ENCODE peak calls at places on chromosomes 16 and 17, in six cellular contexts. One of them, this sample, is unnamed.

GRCh38 chr17:83100220-83100852 is 20.9 kb downstream of the METRNL start:
- DNase-seq in upper lobe of left lung: peak; percentile 85
- DNase-seq in lower leg skin: no peak
- DNase-seq in stomach: peak; percentile 55
- DNase-seq in body of pancreas: no peak
- DNase-seq in A549: no peak
- DNase-seq in this sample: no peak

GRCh38 chr16:65889533-65889966 is 476.9 kb upstream of the CDH5 start:
- DNase-seq in upper lobe of left lung: no peak
- DNase-seq in lower leg skin: no peak
- DNase-seq in stomach: no peak
- DNase-seq in body of pancreas: peak; percentile 2
- DNase-seq in A549: no peak
- DNase-seq in this sample: no peak

GRCh38 chr16:66618588-66618987 is 14.1 kb downstream of the CMTM3 start:
- DNase-seq in upper lobe of left lung: no peak
- DNase-seq in lower leg skin: no peak
- DNase-seq in stomach: no peak
- DNase-seq in body of pancreas: peak; percentile 30
- DNase-seq in A549: peak; percentile 26
- DNase-seq in this sample: no peak

GRCh38 chr17:47704781-47705180 is 10.8 kb downstream of the TBKBP1 start:
- DNase-seq in upper lobe of left lung: no peak
- DNase-seq in lower leg skin: no peak
- DNase-seq in stomach: no peak
- DNase-seq in body of pancreas: no peak
- DNase-seq in A549: no peak
- DNase-seq in this sample: no peak

GRCh38 chr16:5438591-5438990 is 341.0 kb upstream of the EEF2KMT start:
- DNase-seq in upper lobe of left lung: no peak
- DNase-seq in lower leg skin: no peak
- DNase-seq in stomach: no peak
- DNase-seq in body of pancreas: no peak
- DNase-seq in A549: no peak
- DNase-seq in this sample: no peak

GRCh38 chr16:31480851-31481250 is 2.1 kb upstream of the SLC5A2 start:
- DNase-seq in upper lobe of left lung: no peak
- DNase-seq in lower leg skin: no peak
- DNase-seq in stomach: no peak
- DNase-seq in body of pancreas: no peak
- DNase-seq in A549: no peak
- DNase-seq in this sample: no peak

GRCh38 chr16:74667215-74667765 is 613 bp upstream of the RFWD3 start:
- DNase-seq in upper lobe of left lung: peak; percentile 88
- DNase-seq in lower leg skin: no peak
- DNase-seq in stomach: peak; percentile 34
- DNase-seq in body of pancreas: no peak
- DNase-seq in A549: peak; percentile 14
- DNase-seq in this sample: no peak

GRCh38 chr16:4805231-4805630 is 2.8 kb upstream of the ROGDI start:
- DNase-seq in upper lobe of left lung: no peak
- DNase-seq in lower leg skin: no peak
- DNase-seq in stomach: no peak
- DNase-seq in body of pancreas: no peak
- DNase-seq in A549: no peak
- DNase-seq in this sample: no peak

GRCh38 chr16:11585460-11586374 is 1.0 kb downstream of the LITAF start:
- DNase-seq in upper lobe of left lung: peak; percentile 87
- DNase-seq in lower leg skin: no peak
- DNase-seq in stomach: peak; percentile 42
- DNase-seq in body of pancreas: peak; percentile 46
- DNase-seq in A549: peak; percentile 42
- DNase-seq in this sample: no peak

GRCh38 chr16:2846511-2847310 is 11.3 kb downstream of the PRSS22 start:
- DNase-seq in upper lobe of left lung: no peak
- DNase-seq in lower leg skin: no peak
- DNase-seq in stomach: no peak
- DNase-seq in body of pancreas: no peak
- DNase-seq in A549: peak; percentile 81
- DNase-seq in this sample: no peak

GRCh38 chr17:57011482-57012015 is 33.6 kb downstream of the SCPEP1 start:
- DNase-seq in upper lobe of left lung: no peak
- DNase-seq in lower leg skin: no peak
- DNase-seq in stomach: no peak
- DNase-seq in body of pancreas: no peak
- DNase-seq in A549: no peak
- DNase-seq in this sample: no peak

GRCh38 chr17:63475491-63476412 is 1.1 kb upstream of the ACE start:
- DNase-seq in upper lobe of left lung: peak; percentile 76
- DNase-seq in lower leg skin: no peak
- DNase-seq in stomach: no peak
- DNase-seq in body of pancreas: no peak
- DNase-seq in A549: no peak
- DNase-seq in this sample: no peak

GRCh38 chr17:6286239-6286638 is 148.7 kb downstream of the AIPL1 start:
- DNase-seq in upper lobe of left lung: no peak
- DNase-seq in lower leg skin: no peak
- DNase-seq in stomach: no peak
- DNase-seq in body of pancreas: no peak
- DNase-seq in A549: peak; percentile 17
- DNase-seq in this sample: no peak

GRCh38 chr17:40810505-40810904 is 10.7 kb upstream of the KRT28 start:
- DNase-seq in upper lobe of left lung: no peak
- DNase-seq in lower leg skin: no peak
- DNase-seq in stomach: no peak
- DNase-seq in body of pancreas: no peak
- DNase-seq in A549: peak; percentile 66
- DNase-seq in this sample: no peak

GRCh38 chr17:66970140-66970539 is 5.6 kb downstream of the CACNG4 start:
- DNase-seq in upper lobe of left lung: no peak
- DNase-seq in lower leg skin: no peak
- DNase-seq in stomach: no peak
- DNase-seq in body of pancreas: no peak
- DNase-seq in A549: no peak
- DNase-seq in this sample: no peak

GRCh38 chr17:71202449-71202848 is 918.4 kb upstream of the SOX9 start:
- DNase-seq in upper lobe of left lung: no peak
- DNase-seq in lower leg skin: no peak
- DNase-seq in stomach: no peak
- DNase-seq in body of pancreas: no peak
- DNase-seq in A549: no peak
- DNase-seq in this sample: no peak

GRCh38 chr16:27475561-27475960 is 73.6 kb downstream of the IL21R start:
- DNase-seq in upper lobe of left lung: no peak
- DNase-seq in lower leg skin: no peak
- DNase-seq in stomach: no peak
- DNase-seq in body of pancreas: no peak
- DNase-seq in A549: no peak
- DNase-seq in this sample: no peak

GRCh38 chr16:86522639-86523038 is 12.3 kb downstream of the FOXF1 start:
- DNase-seq in upper lobe of left lung: no peak
- DNase-seq in lower leg skin: no peak
- DNase-seq in stomach: no peak
- DNase-seq in body of pancreas: no peak
- DNase-seq in A549: no peak
- DNase-seq in this sample: no peak

GRCh38 chr16:49986351-49987124 is 38.5 kb upstream of the CNEP1R1 start:
- DNase-seq in upper lobe of left lung: no peak
- DNase-seq in lower leg skin: no peak
- DNase-seq in stomach: peak; percentile 27
- DNase-seq in body of pancreas: no peak
- DNase-seq in A549: no peak
- DNase-seq in this sample: no peak

GRCh38 chr17:71251276-71251675 is 869.5 kb upstream of the SOX9 start:
- DNase-seq in upper lobe of left lung: no peak
- DNase-seq in lower leg skin: no peak
- DNase-seq in stomach: no peak
- DNase-seq in body of pancreas: no peak
- DNase-seq in A549: no peak
- DNase-seq in this sample: no peak

GRCh38 chr17:82077617-82078358 is 12.2 kb upstream of the DUS1L start:
- DNase-seq in upper lobe of left lung: peak; percentile 75
- DNase-seq in lower leg skin: no peak
- DNase-seq in stomach: no peak
- DNase-seq in body of pancreas: no peak
- DNase-seq in A549: no peak
- DNase-seq in this sample: no peak

DNA sequence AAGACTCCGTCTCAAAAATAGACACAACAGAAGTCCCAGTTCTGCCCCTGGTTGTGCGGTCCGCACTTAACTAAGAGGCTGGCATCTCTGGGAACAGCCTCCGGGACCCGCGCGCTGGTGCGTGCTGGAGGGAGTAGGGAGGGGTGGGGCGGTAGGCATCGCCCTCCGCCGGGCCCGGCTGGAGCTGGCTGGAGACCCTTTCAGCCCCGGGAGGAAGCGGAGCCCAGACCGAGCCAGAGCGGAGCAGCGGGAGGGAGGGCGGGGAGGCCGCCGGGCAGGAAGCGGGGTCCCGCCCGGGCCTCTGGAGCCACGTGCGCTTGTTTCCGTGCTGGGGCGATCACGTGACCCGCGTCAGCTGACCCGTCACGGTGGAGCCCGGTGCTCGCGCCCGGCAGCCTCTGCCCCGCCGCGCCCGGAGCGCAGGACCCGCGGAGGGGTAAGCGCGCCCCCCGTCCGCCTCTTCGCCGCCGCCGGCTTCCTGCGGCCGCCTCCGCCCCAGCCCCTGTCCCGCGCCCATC is at the start of gene WDR81:
- DNase-seq in upper lobe of left lung: peak; percentile 97
- DNase-seq in lower leg skin: peak; percentile 91
- DNase-seq in stomach: peak; percentile 93
- DNase-seq in body of pancreas: peak; percentile 92
- DNase-seq in A549: peak; percentile 90
- DNase-seq in this sample: peak; percentile 98
- TF ChIP-seq POLR2A in upper lobe of left lung: peak; percentile 80
- TF ChIP-seq POLR2A in lower leg skin: no peak
- TF ChIP-seq POLR2A in stomach: no peak
- TF ChIP-seq POLR2A in body of pancreas: peak; percentile 13
- TF ChIP-seq POLR2A in A549: peak; percentile 58
- TF ChIP-seq POLR2A in this sample: no peak

DNA sequence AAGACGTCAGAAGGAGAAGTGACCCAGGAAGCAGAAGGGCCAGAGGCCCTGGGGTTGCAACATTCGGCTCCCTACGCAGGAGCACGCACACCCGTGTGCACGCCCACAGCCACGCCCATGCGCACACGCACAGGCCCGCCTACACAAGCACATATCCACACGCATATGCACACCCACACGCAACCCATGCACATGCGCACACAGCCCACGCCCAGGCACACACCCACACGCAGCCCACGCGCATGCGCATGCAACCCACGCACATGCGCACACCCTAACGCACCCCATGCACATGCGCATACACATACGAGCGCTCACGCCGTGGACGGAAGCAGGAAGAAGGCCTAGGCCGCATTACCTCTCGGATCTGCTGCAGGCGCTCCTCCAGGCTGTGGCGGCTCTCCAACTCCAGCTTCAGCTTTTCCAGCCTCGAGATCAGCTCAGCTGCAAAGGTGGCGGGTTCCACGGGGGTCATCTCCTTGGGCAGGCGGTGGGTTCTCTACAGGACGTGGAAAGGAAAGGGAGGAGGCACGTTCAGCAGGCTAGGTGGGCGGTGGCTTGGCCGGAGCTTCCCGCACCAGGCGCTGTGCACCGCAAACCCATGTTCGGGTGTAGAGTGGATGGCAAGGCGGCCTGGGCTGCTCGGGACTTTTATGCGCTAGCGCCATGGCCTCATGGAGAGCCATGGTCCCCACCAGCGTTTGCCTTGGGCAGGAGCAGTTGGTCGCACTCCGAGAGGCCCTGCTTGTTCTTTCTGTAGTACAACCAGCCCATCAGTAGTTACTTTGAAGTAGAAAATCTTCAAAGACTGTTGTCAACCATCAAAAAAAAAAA is 23.4 kb downstream of the AXIN2 start:
- DNase-seq in upper lobe of left lung: peak; percentile 74
- DNase-seq in lower leg skin: no peak
- DNase-seq in stomach: no peak
- DNase-seq in body of pancreas: no peak
- DNase-seq in A549: no peak
- DNase-seq in this sample: no peak
- TF ChIP-seq POLR2A in upper lobe of left lung: no peak
- TF ChIP-seq POLR2A in lower leg skin: no peak
- TF ChIP-seq POLR2A in stomach: no peak
- TF ChIP-seq POLR2A in body of pancreas: no peak
- TF ChIP-seq POLR2A in A549: no peak
- TF ChIP-seq POLR2A in this sample: no peak

GRCh38 chr17:44197980-44198720 is 1.5 kb downstream of the ATXN7L3 start:
- DNase-seq in upper lobe of left lung: no peak
- DNase-seq in lower leg skin: no peak
- DNase-seq in stomach: no peak
- DNase-seq in body of pancreas: peak; percentile 46
- DNase-seq in A549: peak; percentile 77
- DNase-seq in this sample: peak; percentile 65
- TF ChIP-seq POLR2A in upper lobe of left lung: peak; percentile 51
- TF ChIP-seq POLR2A in lower leg skin: no peak
- TF ChIP-seq POLR2A in stomach: no peak
- TF ChIP-seq POLR2A in body of pancreas: no peak
- TF ChIP-seq POLR2A in A549: peak; percentile 21
- TF ChIP-seq POLR2A in this sample: peak; percentile 24

GRCh38 chr17:39199673-39199985 is 454 bp upstream of the RPL19 start:
- DNase-seq in upper lobe of left lung: no peak
- DNase-seq in lower leg skin: no peak
- DNase-seq in stomach: no peak
- DNase-seq in body of pancreas: no peak
- DNase-seq in A549: no peak
- DNase-seq in this sample: no peak

GRCh38 chr17:39199986-39200879 is at the start of gene RPL19:
- DNase-seq in upper lobe of left lung: peak; percentile 90
- DNase-seq in lower leg skin: peak; percentile 94
- DNase-seq in stomach: peak; percentile 91
- DNase-seq in body of pancreas: peak; percentile 96
- DNase-seq in A549: peak; percentile 98
- DNase-seq in this sample: peak; percentile 88

GRCh38 chr17:39198186-39198566 is 707 bp upstream of the CACNB1 start:
- DNase-seq in upper lobe of left lung: no peak
- DNase-seq in lower leg skin: no peak
- DNase-seq in stomach: no peak
- DNase-seq in body of pancreas: peak; percentile 26
- DNase-seq in A549: no peak
- DNase-seq in this sample: no peak

GRCh38 chr17:39204245-39204644 is 4.2 kb downstream of the RPL19 start:
- DNase-seq in upper lobe of left lung: no peak
- DNase-seq in lower leg skin: no peak
- DNase-seq in stomach: no peak
- DNase-seq in body of pancreas: no peak
- DNase-seq in A549: no peak
- DNase-seq in this sample: no peak

DNA sequence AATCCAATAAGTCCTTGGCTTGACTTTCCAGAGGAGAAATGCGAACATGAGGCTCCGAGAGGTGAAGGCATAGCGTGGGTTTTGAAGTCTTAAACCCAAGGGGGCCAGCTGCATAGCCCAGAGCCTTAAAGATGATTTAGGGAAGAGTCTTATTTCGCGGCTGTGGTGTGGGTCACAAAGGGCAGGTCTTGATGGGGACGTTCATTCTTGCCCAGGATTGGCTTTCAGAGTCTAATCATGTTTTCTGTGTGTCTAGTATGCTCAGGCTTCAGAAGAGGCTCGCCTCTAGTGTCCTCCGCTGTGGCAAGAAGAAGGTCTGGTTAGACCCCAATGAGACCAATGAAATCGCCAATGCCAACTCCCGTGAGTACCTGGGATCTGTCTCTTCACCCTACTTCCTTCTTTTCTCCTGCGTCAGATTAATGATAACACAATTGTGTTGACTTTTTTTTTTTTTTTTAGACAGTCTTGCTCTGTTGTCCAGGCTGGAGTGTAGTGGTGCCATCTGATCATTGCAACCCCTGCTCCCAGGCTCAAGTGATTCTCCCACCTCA is 951 bp downstream of the RPL19 start:
- DNase-seq in upper lobe of left lung: no peak
- DNase-seq in lower leg skin: no peak
- DNase-seq in stomach: no peak
- DNase-seq in body of pancreas: no peak
- DNase-seq in A549: no peak
- DNase-seq in this sample: no peak
- TF ChIP-seq POLR2A in upper lobe of left lung: no peak
- TF ChIP-seq POLR2A in lower leg skin: no peak
- TF ChIP-seq POLR2A in stomach: no peak
- TF ChIP-seq POLR2A in body of pancreas: no peak
- TF ChIP-seq POLR2A in A549: no peak
- TF ChIP-seq POLR2A in this sample: no peak

This sample was measured in GM12891.